ENCODE peak calls at places on chromosomes 4 and X, in ten cellular contexts. G is dorsolateral prefrontal cortex; E is mammary epithelial cell; L is Peyer's patch; F is brain microvascular endothelial cell; A is body of pancreas; R is MM.1S; S is CD4-positive, alpha-beta T cell; I is transverse colon; P is coronary artery. Z is an unnamed sample.

GRCh38 chr4:76745264-76745663 is 152.7 kb downstream of the SOWAHB start:
- DNase-seq in S (no peak), E (no peak), I (no peak), P (no peak), F (no peak), A (no peak), L (no peak), G (no peak), R (no peak), Z (no peak)

GRCh38 chrX:47190445-47191269 is 3.0 kb upstream of the UBA1 start:
- DNase-seq in S (peak), E (peak), F (peak), G (peak), P (peak), I (peak), L (peak), R (peak), A (peak), Z (peak)

GRCh38 chrX:63275127-63275526 is 76.0 kb downstream of the SPIN4 start:
- DNase-seq in G (no peak), S (no peak), E (peak), F (peak), I (peak), A (peak), R (peak), P (no peak), L (no peak), Z (no peak)

GRCh38 chrX:141176586-141177451 is at the start of gene LDOC1:
- DNase-seq in I (peak), P (peak), R (peak), S (peak), A (peak), E (peak), L (peak), F (peak), G (peak), Z (no peak)

GRCh38 chrX:64570204-64570603 is 175.0 kb upstream of the MTMR8 start:
- DNase-seq in I (no peak), F (no peak), P (no peak), G (no peak), L (no peak), S (no peak), A (no peak), E (no peak), R (no peak), Z (no peak)

GRCh38 chr4:99640676-99641075 is 17.0 kb downstream of the C4orf54 start:
- DNase-seq in P (no peak), I (no peak), S (no peak), A (no peak), L (no peak), E (peak), F (no peak), R (no peak), G (no peak), Z (no peak)

GRCh38 chr4:78065514-78066192 is 8.5 kb downstream of the FRAS1 start:
- DNase-seq in F (no peak), R (no peak), E (no peak), S (no peak), L (no peak), A (no peak), I (no peak), P (no peak), G (no peak), Z (no peak)

GRCh38 chr4:100977746-100978397 is 369.5 kb downstream of the PPP3CA start:
- DNase-seq in S (no peak), F (no peak), P (no peak), E (peak), A (no peak), R (no peak), I (no peak), G (no peak), L (no peak), Z (no peak)

GRCh38 chrX:119495734-119496520 is 27.7 kb downstream of the SLC25A5 start:
- DNase-seq in L (peak), I (peak), R (peak), G (no peak), F (no peak), S (no peak), E (no peak), A (no peak), P (no peak), Z (no peak)

GRCh38 chr4:112978691-112979472 is 70.6 kb upstream of the ANK2 start:
- DNase-seq in E (peak), G (no peak), I (no peak), S (no peak), P (no peak), A (no peak), F (peak), R (no peak), L (no peak), Z (no peak)

GRCh38 chr4:499563-499962 is 553 bp downstream of the PIGG start:
- DNase-seq in L (peak), P (no peak), E (no peak), I (no peak), S (no peak), F (no peak), A (no peak), G (no peak), R (no peak), Z (no peak)

GRCh38 chr4:1209821-1210220 is 37.4 kb upstream of the SPON2 start:
- DNase-seq in S (no peak), I (peak), F (no peak), G (peak), R (no peak), A (peak), L (peak), E (no peak), P (peak), Z (peak)

GRCh38 chr4:162869157-162869556 is 297.5 kb downstream of the NAF1 start:
- DNase-seq in P (no peak), A (no peak), R (no peak), L (no peak), G (no peak), S (no peak), I (no peak), F (no peak), E (no peak), Z (no peak)

GRCh38 chr4:107131295-107131694 is 95.2 kb upstream of the DKK2 start:
- DNase-seq in E (no peak), A (no peak), S (no peak), F (no peak), I (no peak), R (no peak), P (no peak), L (no peak), G (no peak), Z (no peak)

GRCh38 chr4:111923786-111924185 is 221.5 kb upstream of the FAM241A start:
- DNase-seq in L (no peak), E (peak), A (no peak), S (no peak), R (no peak), P (no peak), F (no peak), I (no peak), G (no peak), Z (no peak)

GRCh38 chrX:145213504-145213903 is 33.8 kb upstream of the SPANXN1 start:
- DNase-seq in S (no peak), E (peak), G (no peak), A (peak), P (no peak), L (no peak), I (no peak), F (peak), R (peak), Z (no peak)

GRCh38 chr4:118033148-118034060 is 882 bp upstream of the NDST3 start:
- DNase-seq in I (peak), L (peak), P (no peak), S (no peak), E (peak), R (no peak), F (no peak), A (peak), G (peak), Z (no peak)

GRCh38 chr4:98996056-98996941 is 778 bp downstream of the METAP1 start:
- DNase-seq in E (peak), I (peak), R (peak), F (peak), S (no peak), L (no peak), P (no peak), A (peak), G (no peak), Z (no peak)

GRCh38 chrX:10483191-10483808 is 137.1 kb downstream of the MID1 start:
- DNase-seq in G (no peak), R (no peak), P (no peak), A (peak), S (no peak), I (no peak), F (no peak), E (no peak), L (no peak), Z (no peak)

GRCh38 chr4:158824425-158825274 is 55.8 kb downstream of the FNIP2 start:
- DNase-seq in P (no peak), F (peak), I (no peak), G (no peak), E (no peak), L (no peak), S (no peak), R (no peak), A (peak), Z (no peak)

GRCh38 chr4:17448689-17449088 is 63.2 kb downstream of the QDPR start:
- DNase-seq in S (no peak), G (no peak), L (no peak), F (peak), E (peak), R (peak), I (no peak), A (no peak), P (no peak), Z (no peak)

GRCh38 chrX:112874140-112874539 is 33.5 kb upstream of the AMOT start:
- DNase-seq in F (no peak), G (no peak), A (no peak), R (no peak), P (no peak), I (no peak), E (no peak), L (no peak), S (no peak), Z (no peak)
- TF ChIP-seq CTCF in F (no peak), G (no peak), A (no peak), R (peak), P (no peak), I (no peak), E (no peak), L (no peak), S (no peak), Z (no peak)

DNA sequence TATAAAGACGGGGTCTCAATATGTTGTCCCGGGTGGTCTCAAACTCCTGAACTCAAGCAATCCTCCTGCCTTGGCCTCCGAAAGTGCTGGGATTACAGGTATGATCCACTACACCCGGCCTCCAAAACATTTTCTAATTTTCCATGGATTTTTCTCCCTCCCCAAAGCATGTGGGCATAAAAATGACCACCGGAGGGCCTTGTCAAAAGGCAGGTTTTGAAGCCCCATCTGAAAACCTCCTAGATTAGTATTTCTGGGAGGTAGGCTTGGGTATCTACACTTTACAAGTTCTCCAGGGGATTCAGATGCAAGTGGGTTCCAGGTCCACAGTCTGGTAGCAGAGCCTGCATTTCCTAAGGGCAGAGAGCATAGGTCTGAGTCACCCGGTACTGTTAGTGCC is 1.4 kb upstream of the GPR173 start:
- DNase-seq in I (no peak), G (no peak), L (no peak), F (no peak), P (no peak), S (no peak), E (no peak), R (no peak), A (no peak), Z (no peak)
- TF ChIP-seq CTCF in I (no peak), G (no peak), L (no peak), F (peak), P (no peak), S (no peak), E (no peak), R (no peak), A (no peak), Z (no peak)

GRCh38 chrX:45749375-45749774 is 548.7 kb upstream of the DIPK2B start:
- DNase-seq in A (no peak), I (no peak), R (no peak), F (no peak), S (no peak), G (no peak), P (no peak), E (no peak), L (no peak), Z (no peak)
- TF ChIP-seq CTCF in A (no peak), I (peak), R (peak), F (peak), S (no peak), G (no peak), P (peak), E (peak), L (peak), Z (no peak)

DNA sequence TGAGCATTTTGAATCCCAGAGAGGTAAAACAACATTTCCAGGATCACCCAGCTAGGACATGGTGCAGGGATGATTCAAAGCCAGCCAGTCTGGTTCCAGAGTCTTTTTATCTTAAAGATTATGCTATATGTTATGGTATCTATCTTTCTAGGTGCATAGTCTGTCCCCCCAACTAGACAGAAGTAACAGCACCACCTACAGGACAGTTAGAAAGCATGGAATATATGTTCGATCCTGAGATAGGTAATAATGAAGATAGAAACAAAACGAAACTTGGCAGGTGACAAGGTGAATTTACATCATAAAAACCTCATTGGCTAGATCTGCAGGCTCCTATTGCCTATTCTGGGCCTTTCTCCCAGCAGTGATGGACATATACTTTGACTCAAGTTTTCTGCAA is 723.2 kb downstream of the SMARCA1 start:
- DNase-seq in P (no peak), F (no peak), E (no peak), I (no peak), R (no peak), S (no peak), G (no peak), L (no peak), A (no peak), Z (no peak)
- TF ChIP-seq CTCF in P (no peak), F (no peak), E (peak), I (no peak), R (peak), S (no peak), G (no peak), L (no peak), A (no peak), Z (no peak)

GRCh38 chrX:11546917-11547316 is 118.8 kb downstream of the ARHGAP6 start:
- DNase-seq in S (no peak), A (no peak), P (no peak), R (no peak), F (no peak), E (no peak), G (no peak), I (no peak), L (no peak), Z (no peak)

GRCh38 chrX:11541510-11541909 is 124.2 kb downstream of the ARHGAP6 start:
- DNase-seq in A (no peak), E (no peak), G (no peak), P (no peak), I (no peak), S (no peak), R (no peak), L (no peak), F (no peak), Z (no peak)

GRCh38 chrX:11540532-11541377 is 125.0 kb downstream of the ARHGAP6 start:
- DNase-seq in G (no peak), P (no peak), E (no peak), R (no peak), L (no peak), F (no peak), I (no peak), S (no peak), A (no peak), Z (no peak)

DNA sequence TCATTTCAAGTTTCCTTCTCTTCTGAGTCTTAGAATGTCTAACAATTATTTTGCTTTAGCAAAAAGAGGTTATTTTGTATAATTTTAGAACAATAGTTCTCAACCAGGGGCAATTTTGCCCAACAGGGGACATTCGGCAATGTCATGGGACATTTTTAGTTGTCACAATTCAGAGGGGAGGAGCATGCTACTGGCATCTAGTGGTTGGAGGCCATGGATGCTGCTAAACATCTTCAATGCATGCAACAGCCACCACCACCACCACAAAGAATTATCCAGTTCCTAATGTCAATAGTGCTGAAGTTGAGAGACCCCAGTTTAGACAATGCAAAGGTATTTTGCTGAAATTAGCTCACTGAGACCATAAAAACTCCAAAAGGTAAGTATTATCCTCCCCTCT is 122.5 kb downstream of the ARHGAP6 start:
- DNase-seq in G (no peak), F (no peak), P (no peak), A (no peak), R (no peak), E (no peak), I (no peak), S (no peak), L (no peak), Z (no peak)
- TF ChIP-seq CTCF in G (no peak), F (no peak), P (no peak), A (no peak), R (peak), E (no peak), I (no peak), S (no peak), L (no peak), Z (no peak)

GRCh38 chrX:18406531-18407266 is 18.7 kb upstream of the CDKL5 start:
- DNase-seq in S (no peak), P (no peak), F (no peak), L (no peak), E (no peak), R (no peak), I (no peak), G (no peak), A (no peak), Z (no peak)
- TF ChIP-seq CTCF in S (no peak), P (no peak), F (no peak), L (no peak), E (no peak), R (no peak), I (peak), G (no peak), A (no peak), Z (no peak)

Z was measured in CD14-positive monocyte.